ENCODE peak calls at places on chromosomes 13 and 19, in ten cellular contexts. K is activated T-cell treated with anti-CD3 and anti-CD28 coated beads for 48 hours; B is activated CD4-positive, alpha-beta T cell treated with anti-CD3 and anti-CD28 coated beads, Interleukin-2, amount 10 ng/mL, durations not matched to agents 7 days and 5 days; M is stimulated activated CD4-positive, alpha-beta T cell treated with anti-CD3 and anti-CD28 coated beads, Interleukin-15, amount 100 ng/mL, for 1 hour; Y is RWPE1; Q is trophoblast cell; O is H9; U is activated B cell treated with CpG ODN at 0.5 μM for 24 hours; P is naive B cell; V is LHCN-M2. S is an unnamed sample.
A peak's percentile ranks its signal among the peaks of the same experiment; 100 is the strongest.

GRCh38 chr13:20057963-20058362 is 99.4 kb downstream of the ZMYM2 start:
- DNase-seq in U (no peak), B (no peak), K (no peak), Q (no peak), P (no peak), V (no peak), O (no peak), M (no peak), Y (no peak), S (no peak)

GRCh38 chr13:30334663-30335386 is 27.5 kb upstream of the KATNAL1 start:
- DNase-seq in B (peak; percentile 45), O (peak; percentile 43), K (no peak), P (no peak), Q (peak; percentile 49), V (peak; percentile 32), M (no peak), Y (no peak), U (no peak), S (no peak)

GRCh38 chr19:51887522-51888498 is at the start of gene ZNF577:
- DNase-seq in B (peak; percentile 85), O (peak; percentile 85), P (peak; percentile 76), V (peak; percentile 85), Y (peak; percentile 90), K (peak; percentile 61), M (peak; percentile 11), Q (peak; percentile 86), U (peak; percentile 44), S (peak; percentile 95)

GRCh38 chr13:40273173-40274000 is 393.1 kb downstream of the FOXO1 start:
- DNase-seq in M (no peak), Y (no peak), P (no peak), O (no peak), U (no peak), V (no peak), Q (no peak), K (no peak), B (no peak), S (peak; percentile 34)

GRCh38 chr19:9645466-9645865 is 24.4 kb upstream of the ZNF561 start:
- DNase-seq in Q (no peak), P (no peak), V (no peak), Y (no peak), B (no peak), U (no peak), K (no peak), O (no peak), M (no peak), S (no peak)

GRCh38 chr13:30375436-30375835 is 46.9 kb upstream of the UBE2L5 start:
- DNase-seq in U (no peak), B (no peak), M (no peak), V (no peak), Y (no peak), P (no peak), K (no peak), Q (no peak), O (no peak), S (no peak)

GRCh38 chr13:29991343-29991742 is 140.9 kb upstream of the UBL3 start:
- DNase-seq in U (no peak), B (no peak), Y (peak; percentile 20), O (no peak), K (no peak), Q (no peak), M (no peak), V (peak; percentile 95), P (no peak), S (no peak)

GRCh38 chr19:54606230-54606629 is 12.8 kb downstream of the LILRA1 start:
- DNase-seq in O (no peak), Y (no peak), K (no peak), P (no peak), Q (no peak), V (no peak), M (no peak), B (no peak), U (no peak), S (no peak)

GRCh38 chr13:31038834-31039552 is 106.5 kb downstream of the TEX26 start:
- DNase-seq in Y (no peak), Q (no peak), M (no peak), O (no peak), K (no peak), V (peak; percentile 82), P (no peak), B (peak; percentile 44), U (no peak), S (no peak)

GRCh38 chr13:67106502-67107057 is 123.6 kb downstream of the PCDH9 start:
- DNase-seq in M (no peak), Y (no peak), Q (no peak), U (no peak), V (no peak), O (no peak), P (no peak), B (no peak), K (no peak), S (no peak)

GRCh38 chr19:18648971-18649310 is 12.1 kb downstream of the KLHL26 start:
- DNase-seq in M (no peak), Q (no peak), V (no peak), Y (no peak), P (no peak), K (no peak), O (no peak), U (no peak), B (no peak), S (no peak)

GRCh38 chr13:94154362-94154761 is 325.1 kb downstream of the DCT start:
- DNase-seq in K (no peak), O (no peak), M (no peak), U (no peak), Q (no peak), Y (peak; percentile 10), B (no peak), V (peak; percentile 54), P (no peak), S (no peak)

GRCh38 chr13:42384265-42384664 is 112.3 kb downstream of the AKAP11 start:
- DNase-seq in P (no peak), B (no peak), O (no peak), Q (no peak), K (no peak), M (no peak), U (no peak), V (no peak), Y (peak; percentile 13), S (no peak)

GRCh38 chr13:106533101-106533939 is 2.1 kb downstream of the EFNB2 start:
- DNase-seq in M (no peak), Q (peak; percentile 75), O (peak; percentile 79), B (no peak), V (peak; percentile 82), Y (peak; percentile 65), P (no peak), K (peak; percentile 25), U (peak; percentile 31), S (peak; percentile 56)

GRCh38 chr19:39342647-39343305 is 555 bp downstream of the SAMD4B start:
- DNase-seq in U (no peak), M (no peak), V (no peak), P (no peak), B (no peak), O (no peak), Q (peak; percentile 15), K (no peak), Y (no peak), S (no peak)

GRCh38 chr13:27170521-27171243 is 929 bp downstream of the USP12 start:
- DNase-seq in Y (peak; percentile 13), U (peak; percentile 43), B (peak; percentile 22), O (peak; percentile 69), M (peak; percentile 8), Q (peak; percentile 57), K (peak; percentile 25), P (no peak), V (peak; percentile 33), S (no peak)

GRCh38 chr19:2274937-2275535 is 6.9 kb downstream of the PEAK3 start:
- DNase-seq in M (no peak), V (peak; percentile 65), O (peak; percentile 82), P (no peak), U (no peak), Q (no peak), B (peak; percentile 61), Y (peak; percentile 48), K (no peak), S (peak; percentile 58)

GRCh38 chr13:101415358-101416174 is 742 bp downstream of the NALCN start:
- DNase-seq in P (no peak), Y (no peak), V (no peak), K (no peak), Q (no peak), U (no peak), M (no peak), B (no peak), O (no peak), S (peak; percentile 29)

GRCh38 chr19:38079926-38080380 is 144.1 kb downstream of the DPF1 start:
- DNase-seq in B (no peak), Y (peak; percentile 46), P (peak; percentile 24), M (no peak), O (no peak), V (peak; percentile 95), U (no peak), K (no peak), Q (no peak), S (no peak)

GRCh38 chr13:71499235-71499634 is 367.8 kb downstream of the DACH1 start:
- DNase-seq in U (no peak), Q (no peak), V (no peak), M (no peak), O (no peak), Y (no peak), P (no peak), K (no peak), B (no peak), S (no peak)

GRCh38 chr13:83563499-83563898 is 318.8 kb downstream of the SLITRK1 start:
- DNase-seq in K (no peak), P (no peak), Q (no peak), V (no peak), U (no peak), Y (no peak), O (peak; percentile 30), M (no peak), B (no peak), S (no peak)

GRCh38 chr19:23283925-23284324 is 33.7 kb upstream of the ZNF724 start:
- DNase-seq in M (peak; percentile 10), V (peak; percentile 24), K (peak; percentile 52), Y (no peak), O (peak; percentile 71), B (peak; percentile 55), P (peak; percentile 42), U (peak; percentile 27), Q (peak; percentile 62), S (no peak)

GRCh38 chr19:13747098-13747453 is 17.2 kb upstream of the MRI1 start:
- DNase-seq in P (no peak), K (no peak), M (no peak), O (no peak), B (no peak), U (no peak), Y (no peak), V (no peak), Q (no peak), S (no peak)

GRCh38 chr13:73809561-73809960 is 324.6 kb downstream of the KLF12 start:
- DNase-seq in O (no peak), U (no peak), K (no peak), V (peak; percentile 29), B (no peak), P (no peak), M (no peak), Q (no peak), Y (peak; percentile 27), S (no peak)

GRCh38 chr19:51136333-51136732 is 5.8 kb upstream of the SIGLEC7 start:
- DNase-seq in B (no peak), K (no peak), M (no peak), V (no peak), P (no peak), U (no peak), Y (no peak), Q (no peak), O (no peak), S (no peak)

GRCh38 chr13:93151277-93151676 is 75.3 kb upstream of the GPC6 start:
- DNase-seq in Y (peak; percentile 4), O (no peak), B (no peak), P (no peak), M (no peak), U (no peak), V (peak; percentile 93), Q (no peak), K (no peak), S (no peak)

GRCh38 chr13:27076411-27076810 is 95.2 kb downstream of the USP12 start:
- DNase-seq in P (no peak), U (no peak), Y (no peak), K (no peak), V (no peak), B (no peak), Q (no peak), M (no peak), O (no peak), S (no peak)

GRCh38 chr13:99386911-99387788 is 80.0 kb upstream of the GPR183 start:
- DNase-seq in Y (peak; percentile 10), U (peak; percentile 81), O (peak; percentile 80), K (peak; percentile 85), B (peak; percentile 84), V (peak; percentile 18), M (peak; percentile 76), Q (peak; percentile 12), P (peak; percentile 81), S (no peak)

S was measured in caudate nucleus.